ENCODE peak calls at places on chromosomes 4 and X, in four cellular contexts. One of them, this sample, is unnamed.

GRCh38 chrX:57481514-57481913 is 110.3 kb upstream of the ZXDB start:
- DNase-seq in K562: no peak
- DNase-seq in GM12878: no peak
- DNase-seq in SK-N-SH: no peak
- DNase-seq in this sample: no peak

GRCh38 chr4:147814334-147814733 is 82.4 kb downstream of the ARHGAP10 start:
- DNase-seq in K562: no peak
- DNase-seq in GM12878: no peak
- DNase-seq in SK-N-SH: no peak
- DNase-seq in this sample: no peak

GRCh38 chr4:108685036-108685686 is 34.8 kb downstream of the OSTC start:
- DNase-seq in K562: peak; percentile 27
- DNase-seq in GM12878: no peak
- DNase-seq in SK-N-SH: no peak
- DNase-seq in this sample: no peak

GRCh38 chr4:153122855-153123254 is 81.4 kb upstream of the TRIM2 start:
- DNase-seq in K562: no peak
- DNase-seq in GM12878: no peak
- DNase-seq in SK-N-SH: peak; percentile 28
- DNase-seq in this sample: no peak

GRCh38 chr4:187027231-187027760 is 303.6 kb upstream of the FAT1 start:
- DNase-seq in K562: no peak
- DNase-seq in GM12878: no peak
- DNase-seq in SK-N-SH: no peak
- DNase-seq in this sample: no peak

GRCh38 chr4:25113915-25114904 is 46.0 kb downstream of the SEPSECS start:
- DNase-seq in K562: peak; percentile 30
- DNase-seq in GM12878: no peak
- DNase-seq in SK-N-SH: no peak
- DNase-seq in this sample: no peak

GRCh38 chr4:155539746-155540145 is 126.9 kb upstream of the GUCY1A1 start:
- DNase-seq in K562: no peak
- DNase-seq in GM12878: no peak
- DNase-seq in SK-N-SH: no peak
- DNase-seq in this sample: no peak

GRCh38 chrX:72081605-72082320 is 50.0 kb downstream of the RTL5 start:
- DNase-seq in K562: no peak
- DNase-seq in GM12878: no peak
- DNase-seq in SK-N-SH: peak; percentile 66
- DNase-seq in this sample: no peak

GRCh38 chr4:122702939-122703338 is 29.6 kb upstream of the BBS12 start:
- DNase-seq in K562: no peak
- DNase-seq in GM12878: no peak
- DNase-seq in SK-N-SH: no peak
- DNase-seq in this sample: no peak

GRCh38 chrX:68462653-68463052 is 29.4 kb upstream of the OPHN1 start:
- DNase-seq in K562: no peak
- DNase-seq in GM12878: no peak
- DNase-seq in SK-N-SH: no peak
- DNase-seq in this sample: peak; percentile 12

GRCh38 chr4:21790437-21791029 is 158.0 kb downstream of the KCNIP4 start:
- DNase-seq in K562: peak; percentile 3
- DNase-seq in GM12878: no peak
- DNase-seq in SK-N-SH: peak; percentile 3
- DNase-seq in this sample: no peak

GRCh38 chr4:81260443-81261102 is 45.6 kb upstream of the PRKG2 start:
- DNase-seq in K562: peak; percentile 14
- DNase-seq in GM12878: no peak
- DNase-seq in SK-N-SH: peak; percentile 10
- DNase-seq in this sample: peak; percentile 14

GRCh38 chrX:2710496-2710895 is 19.4 kb downstream of the CD99 start:
- DNase-seq in K562: no peak
- DNase-seq in GM12878: no peak
- DNase-seq in SK-N-SH: no peak
- DNase-seq in this sample: no peak

GRCh38 chr4:128241425-128241913 is 46.1 kb downstream of the PGRMC2 start:
- DNase-seq in K562: no peak
- DNase-seq in GM12878: no peak
- DNase-seq in SK-N-SH: peak; percentile 12
- DNase-seq in this sample: no peak

GRCh38 chr4:101400096-101400495 is 52.8 kb upstream of the PPP3CA start:
- DNase-seq in K562: no peak
- DNase-seq in GM12878: no peak
- DNase-seq in SK-N-SH: no peak
- DNase-seq in this sample: no peak

GRCh38 chr4:143441678-143442077 is 71.8 kb upstream of the SMARCA5 start:
- DNase-seq in K562: no peak
- DNase-seq in GM12878: no peak
- DNase-seq in SK-N-SH: no peak
- DNase-seq in this sample: no peak

GRCh38 chr4:112521123-112522116 is 5.4 kb upstream of the NEUROG2 start:
- DNase-seq in K562: no peak
- DNase-seq in GM12878: no peak
- DNase-seq in SK-N-SH: no peak
- DNase-seq in this sample: peak; percentile 56

GRCh38 chr4:77348815-77349214 is 191.8 kb downstream of the CCNG2 start:
- DNase-seq in K562: no peak
- DNase-seq in GM12878: no peak
- DNase-seq in SK-N-SH: no peak
- DNase-seq in this sample: no peak

GRCh38 chrX:154714925-154715324 is 36.0 kb downstream of the GAB3 start:
- DNase-seq in K562: peak; percentile 57
- DNase-seq in GM12878: no peak
- DNase-seq in SK-N-SH: peak; percentile 63
- DNase-seq in this sample: peak; percentile 36

GRCh38 chrX:10989386-10989785 is 121.7 kb upstream of the HCCS start:
- DNase-seq in K562: no peak
- DNase-seq in GM12878: no peak
- DNase-seq in SK-N-SH: no peak
- DNase-seq in this sample: no peak

GRCh38 chr4:184721254-184721653 is 12.6 kb downstream of the CENPU start:
- DNase-seq in K562: no peak
- DNase-seq in GM12878: no peak
- DNase-seq in SK-N-SH: no peak
- DNase-seq in this sample: no peak

GRCh38 chr4:19227701-19228100 is 1024.0 kb upstream of the SLIT2 start:
- DNase-seq in K562: no peak
- DNase-seq in GM12878: no peak
- DNase-seq in SK-N-SH: no peak
- DNase-seq in this sample: no peak

GRCh38 chr4:185396724-185397402 is at the start of gene ANKRD37:
- DNase-seq in K562: no peak
- DNase-seq in GM12878: no peak
- DNase-seq in SK-N-SH: peak; percentile 43
- DNase-seq in this sample: peak; percentile 52

GRCh38 chr4:62324215-62324614 is 1124.1 kb downstream of the ADGRL3 start:
- DNase-seq in K562: no peak
- DNase-seq in GM12878: no peak
- DNase-seq in SK-N-SH: no peak
- DNase-seq in this sample: no peak

GRCh38 chr4:8651661-8652180 is 59.2 kb downstream of the CPZ start:
- DNase-seq in K562: no peak
- DNase-seq in GM12878: no peak
- DNase-seq in SK-N-SH: no peak
- DNase-seq in this sample: no peak

GRCh38 chrX:20144491-20144890 is 2.9 kb upstream of the EIF1AX start:
- DNase-seq in K562: no peak
- DNase-seq in GM12878: no peak
- DNase-seq in SK-N-SH: no peak
- DNase-seq in this sample: no peak

GRCh38 chr4:138952405-138952804 is 63.2 kb upstream of the NOCT start:
- DNase-seq in K562: no peak
- DNase-seq in GM12878: no peak
- DNase-seq in SK-N-SH: no peak
- DNase-seq in this sample: no peak

DNA sequence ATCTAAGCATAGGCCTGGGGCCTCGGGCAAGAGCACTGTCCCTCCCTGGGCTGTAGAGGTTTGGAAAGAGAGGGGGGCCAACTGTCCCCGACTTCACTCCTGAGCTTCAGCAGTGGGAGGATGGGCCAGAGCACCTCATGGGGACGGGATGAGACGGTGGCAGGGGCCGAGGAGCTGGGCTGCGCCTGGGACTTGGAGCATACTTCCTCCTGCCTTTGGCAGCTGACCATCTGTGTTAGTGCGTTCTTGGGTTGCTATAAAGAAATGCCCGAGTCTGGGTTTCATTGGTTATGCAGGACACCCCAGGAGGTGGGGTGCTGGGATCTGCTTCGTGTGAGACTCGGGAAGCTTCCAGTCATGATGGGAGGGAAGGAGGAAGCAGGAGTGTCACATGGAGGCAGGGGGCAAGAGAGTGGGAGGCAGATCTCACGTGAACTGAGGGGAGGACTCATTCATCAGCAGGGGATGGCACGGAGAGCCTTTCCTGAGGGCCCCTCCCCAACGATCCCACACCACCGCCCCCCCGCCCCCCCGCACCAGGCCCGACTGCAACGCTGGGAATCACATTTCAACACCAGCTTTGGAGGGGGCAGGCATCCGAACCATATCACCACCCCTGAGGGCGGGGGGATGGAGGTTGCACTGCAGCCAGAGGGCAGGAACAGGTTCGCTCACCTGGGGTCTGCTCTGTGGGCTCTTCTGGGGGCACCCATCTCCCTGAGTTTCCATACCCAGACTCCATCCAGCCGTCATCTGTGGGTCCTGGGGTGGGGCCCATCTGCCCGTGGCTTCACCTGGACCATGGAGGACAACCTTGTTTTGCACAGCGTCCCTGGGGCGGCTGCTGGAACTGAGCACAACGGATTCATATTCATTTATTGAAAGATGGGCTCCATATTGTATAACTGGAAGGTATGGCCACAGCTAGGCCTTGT is 7.1 kb downstream of the PSAPL1 start:
- DNase-seq in K562: no peak
- DNase-seq in GM12878: no peak
- DNase-seq in SK-N-SH: peak; percentile 17
- DNase-seq in this sample: peak; percentile 9
- TF ChIP-seq USF1 in K562: no peak
- TF ChIP-seq USF1 in GM12878: no peak
- TF ChIP-seq USF1 in SK-N-SH: no peak
- TF ChIP-seq USF1 in this sample: no peak

GRCh38 chrX:149508467-149508866 is 3.4 kb upstream of the IDS start:
- DNase-seq in K562: no peak
- DNase-seq in GM12878: no peak
- DNase-seq in SK-N-SH: no peak
- DNase-seq in this sample: no peak

GRCh38 chrX:149506349-149506748 is 1.2 kb upstream of the IDS start:
- DNase-seq in K562: no peak
- DNase-seq in GM12878: no peak
- DNase-seq in SK-N-SH: no peak
- DNase-seq in this sample: no peak

GRCh38 chrX:149505671-149506070 is 565 bp upstream of the IDS start:
- DNase-seq in K562: no peak
- DNase-seq in GM12878: no peak
- DNase-seq in SK-N-SH: no peak
- DNase-seq in this sample: no peak

GRCh38 chrX:149504915-149505651 is at the start of gene IDS:
- DNase-seq in K562: peak; percentile 89
- DNase-seq in GM12878: peak; percentile 37
- DNase-seq in SK-N-SH: peak; percentile 82
- DNase-seq in this sample: peak; percentile 90

GRCh38 chrX:149504226-149504914 is 736 bp downstream of the IDS start:
- DNase-seq in K562: peak; percentile 37
- DNase-seq in GM12878: no peak
- DNase-seq in SK-N-SH: peak; percentile 67
- DNase-seq in this sample: peak; percentile 64
- TF ChIP-seq USF1 in K562: no peak
- TF ChIP-seq USF1 in GM12878: no peak
- TF ChIP-seq USF1 in SK-N-SH: no peak
- TF ChIP-seq USF1 in this sample: no peak

DNA sequence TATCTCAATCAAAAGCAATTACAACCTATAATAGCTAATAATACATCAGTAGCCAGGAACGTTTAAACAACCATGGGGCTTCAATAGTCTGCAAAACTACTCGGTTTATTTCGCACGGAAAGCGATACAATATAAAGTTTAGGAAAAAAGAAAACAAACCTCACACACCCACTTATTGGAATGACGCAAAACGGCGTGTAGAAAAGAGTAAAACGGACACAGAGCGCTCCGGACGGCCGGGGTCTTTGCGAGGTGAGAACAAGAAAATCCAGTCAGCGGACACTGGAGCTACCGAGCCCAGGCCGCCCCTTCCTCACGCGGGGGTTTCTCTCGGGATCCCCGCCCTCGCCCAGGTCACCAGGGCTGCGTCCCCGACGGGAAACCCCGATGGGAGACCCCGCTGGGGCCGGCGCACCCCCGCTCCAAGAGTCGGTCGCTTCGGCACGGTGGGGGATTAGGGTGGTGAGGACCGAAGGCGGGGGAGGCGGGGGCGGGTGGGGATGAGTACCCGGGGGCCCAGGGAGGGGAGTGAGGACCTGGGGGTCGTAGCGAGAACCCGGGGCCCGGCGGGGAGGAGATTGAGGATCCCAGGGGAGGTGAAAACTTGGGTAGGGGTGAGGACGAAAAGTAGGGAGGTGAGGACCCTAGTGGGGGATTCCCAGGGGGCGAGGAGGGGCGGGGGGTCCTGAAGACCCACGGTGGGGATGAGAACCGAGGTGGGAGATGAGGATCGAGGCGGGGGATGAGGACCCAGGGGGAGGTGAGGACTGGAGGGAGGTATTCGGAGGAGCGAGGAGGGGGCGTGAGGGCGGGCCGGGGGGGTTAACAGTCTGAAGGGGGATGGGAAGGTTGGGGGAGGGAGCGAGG is 737 bp downstream of the NELFA start:
- DNase-seq in K562: peak; percentile 47
- DNase-seq in GM12878: no peak
- DNase-seq in SK-N-SH: peak; percentile 78
- DNase-seq in this sample: no peak
- TF ChIP-seq USF1 in K562: no peak
- TF ChIP-seq USF1 in GM12878: no peak
- TF ChIP-seq USF1 in SK-N-SH: no peak
- TF ChIP-seq USF1 in this sample: no peak

GRCh38 chrX:151974336-151975227 is at the start of gene GABRE:
- DNase-seq in K562: peak; percentile 87
- DNase-seq in GM12878: no peak
- DNase-seq in SK-N-SH: peak; percentile 40
- DNase-seq in this sample: peak; percentile 36

GRCh38 chrX:151975228-151975593 is 735 bp upstream of the GABRE start:
- DNase-seq in K562: peak; percentile 28
- DNase-seq in GM12878: no peak
- DNase-seq in SK-N-SH: no peak
- DNase-seq in this sample: peak; percentile 16

GRCh38 chrX:151973262-151973661 is 1.2 kb downstream of the GABRE start:
- DNase-seq in K562: no peak
- DNase-seq in GM12878: no peak
- DNase-seq in SK-N-SH: no peak
- DNase-seq in this sample: no peak

GRCh38 chrX:151975736-151976275 is 1.3 kb upstream of the GABRE start:
- DNase-seq in K562: no peak
- DNase-seq in GM12878: no peak
- DNase-seq in SK-N-SH: no peak
- DNase-seq in this sample: no peak

GRCh38 chrX:151973851-151974335 is 583 bp downstream of the GABRE start:
- DNase-seq in K562: peak; percentile 38
- DNase-seq in GM12878: no peak
- DNase-seq in SK-N-SH: peak; percentile 19
- DNase-seq in this sample: peak; percentile 15
- TF ChIP-seq USF1 in K562: no peak
- TF ChIP-seq USF1 in GM12878: no peak
- TF ChIP-seq USF1 in SK-N-SH: no peak
- TF ChIP-seq USF1 in this sample: no peak